ENCODE peak calls at places on chromosomes 11 and 22, in ten cellular contexts. Y, J, H, C, Q, T, W, S, N and G are unnamed samples.
A peak's percentile ranks its signal among the peaks of the same experiment; 100 is the strongest.

GRCh38 chr11:57318178-57318577 is 6.6 kb downstream of the TNKS1BP1 start:
- DNase-seq in C (no peak), N (no peak), T (no peak), W (no peak), H (peak; percentile 45), Q (no peak), Y (peak; percentile 62), S (no peak), J (no peak), G (no peak)

GRCh38 chr11:22244986-22245592 is 52.2 kb downstream of the ANO5 start:
- DNase-seq in T (peak; percentile 79), C (peak; percentile 37), Q (no peak), Y (peak; percentile 47), H (peak; percentile 10), W (peak; percentile 66), N (no peak), S (no peak), J (peak; percentile 5), G (peak; percentile 43)

GRCh38 chr11:18314794-18315523 is 7.0 kb downstream of the HPS5 start:
- DNase-seq in Y (peak; percentile 58), H (no peak), Q (no peak), S (no peak), N (no peak), C (no peak), W (peak; percentile 9), J (no peak), T (no peak), G (no peak)

GRCh38 chr11:9260182-9261146 is 4.7 kb downstream of the DENND5A start:
- DNase-seq in W (no peak), T (no peak), Q (no peak), Y (no peak), C (no peak), N (no peak), H (no peak), S (no peak), J (no peak), G (no peak)

GRCh38 chr22:41917906-41918791 is 3.3 kb upstream of the SHISA8 start:
- DNase-seq in J (peak; percentile 77), S (no peak), W (no peak), Y (peak; percentile 58), H (no peak), T (no peak), N (no peak), C (peak; percentile 61), Q (no peak), G (peak; percentile 77)

GRCh38 chr11:127789887-127790286 is 789.3 kb upstream of the KIRREL3 start:
- DNase-seq in Y (no peak), J (peak; percentile 25), W (peak; percentile 52), T (peak; percentile 54), N (no peak), H (no peak), C (no peak), S (no peak), Q (no peak), G (peak; percentile 57)

GRCh38 chr11:74949748-74950127 is 672 bp downstream of the SPCS2 start:
- DNase-seq in S (no peak), C (peak; percentile 9), Q (no peak), Y (peak; percentile 42), H (no peak), T (no peak), W (peak; percentile 4), J (no peak), N (no peak), G (no peak)

GRCh38 chr11:130212431-130212961 is 52.9 kb downstream of the ST14 start:
- DNase-seq in S (no peak), N (peak; percentile 14), Y (no peak), C (no peak), H (no peak), W (no peak), T (no peak), J (no peak), Q (peak; percentile 55), G (no peak)

GRCh38 chr22:23889620-23890019 is 4.6 kb upstream of the MIF start:
- DNase-seq in C (no peak), S (no peak), W (no peak), J (no peak), N (no peak), Y (no peak), H (no peak), T (no peak), Q (no peak), G (no peak)

GRCh38 chr22:46792061-46792796 is 29.8 kb downstream of the TBC1D22A start:
- DNase-seq in T (no peak), Q (no peak), W (no peak), H (no peak), J (no peak), C (no peak), Y (no peak), N (no peak), S (no peak), G (no peak)

GRCh38 chr22:44901301-44901700 is 108.5 kb downstream of the PHF21B start:
- DNase-seq in T (no peak), C (no peak), H (no peak), J (no peak), Q (no peak), N (no peak), W (peak; percentile 20), S (peak; percentile 3), Y (peak; percentile 16), G (no peak)

GRCh38 chr22:20660441-20661054 is 113.4 kb upstream of the SERPIND1 start:
- DNase-seq in H (no peak), Y (no peak), T (no peak), S (no peak), W (no peak), Q (no peak), C (no peak), N (no peak), J (no peak), G (no peak)

GRCh38 chr22:20657963-20658362 is 116.0 kb upstream of the SERPIND1 start:
- DNase-seq in S (no peak), H (no peak), T (no peak), N (no peak), W (no peak), Q (no peak), Y (no peak), J (no peak), C (no peak), G (no peak)

GRCh38 chr22:20659920-20660319 is 114.0 kb upstream of the SERPIND1 start:
- DNase-seq in N (no peak), S (no peak), Q (no peak), Y (no peak), H (no peak), T (no peak), J (no peak), C (no peak), W (no peak), G (no peak)

GRCh38 chr22:20658433-20659222 is 115.3 kb upstream of the SERPIND1 start:
- DNase-seq in Q (no peak), Y (no peak), H (no peak), N (no peak), T (no peak), C (no peak), S (no peak), W (no peak), J (no peak), G (no peak)

DNA sequence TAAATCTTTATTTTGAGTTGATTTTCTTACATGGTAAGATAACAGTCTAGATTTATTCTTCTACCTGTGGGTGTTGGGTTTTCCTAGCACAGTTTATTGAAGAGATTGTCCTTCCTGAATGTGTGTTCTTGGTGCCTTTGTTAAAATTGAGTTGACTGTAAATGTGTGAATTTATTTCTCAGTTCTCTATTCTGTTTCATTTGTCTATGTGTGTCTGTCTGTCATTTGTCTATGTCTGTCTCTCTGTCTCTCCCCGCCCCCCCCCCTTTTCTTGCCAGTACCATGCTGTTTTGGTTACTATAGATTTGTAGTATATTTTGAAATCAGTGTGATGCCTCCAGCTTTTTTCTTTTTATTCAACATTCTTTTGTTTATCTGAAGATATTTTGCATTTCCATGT is 114.7 kb upstream of the SERPIND1 start:
- DNase-seq in C (no peak), T (no peak), Y (no peak), N (no peak), Q (no peak), S (no peak), H (no peak), W (no peak), J (no peak), G (no peak)
- TF ChIP-seq CTCF in C (no peak), T (no peak), Y (no peak), N (no peak), Q (no peak), S (no peak), H (no peak), W (no peak), J (no peak), G (no peak)

DNA sequence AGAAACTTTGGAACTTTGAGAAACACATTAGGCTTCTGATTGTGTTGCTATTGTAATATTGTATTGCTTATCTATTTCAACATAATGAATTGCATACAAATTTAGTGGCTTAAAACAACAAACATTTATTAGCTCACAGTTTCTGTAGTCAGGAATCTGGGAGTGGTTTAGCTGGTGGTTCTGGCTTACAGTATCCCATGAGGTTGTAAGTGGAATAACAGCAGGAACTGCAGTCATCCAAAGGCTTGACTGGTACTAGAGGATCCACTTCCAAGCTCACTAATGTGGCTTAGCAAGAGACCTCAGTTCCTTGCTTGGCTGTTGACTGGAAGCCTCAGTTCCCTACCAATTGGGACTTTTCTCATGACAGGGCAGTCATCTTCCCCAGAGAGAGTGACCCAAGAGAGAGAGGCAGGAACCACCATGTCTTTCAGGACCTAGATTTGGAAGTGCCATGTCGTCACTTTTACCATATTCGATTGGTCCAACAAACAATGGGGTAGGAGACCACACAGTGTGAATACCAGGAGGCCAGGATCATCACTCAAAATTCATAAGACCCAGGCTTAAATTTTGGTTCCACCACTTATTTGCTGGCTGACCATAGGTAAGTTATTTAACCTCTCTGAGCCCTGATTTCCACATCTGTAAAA is 27.1 kb upstream of the RASSF10 start:
- DNase-seq in J (no peak), W (no peak), Y (peak; percentile 11), Q (no peak), S (peak; percentile 15), C (no peak), T (no peak), H (no peak), N (no peak), G (peak; percentile 27)
- TF ChIP-seq CTCF in J (no peak), W (peak; percentile 4), Y (peak; percentile 13), Q (no peak), S (peak; percentile 19), C (no peak), T (no peak), H (no peak), N (no peak), G (no peak)

GRCh38 chr11:59201376-59201775 is 11.4 kb downstream of the MPEG1 start:
- DNase-seq in H (no peak), T (no peak), S (no peak), W (no peak), N (no peak), Q (no peak), C (no peak), Y (no peak), J (no peak), G (peak; percentile 41)
- TF ChIP-seq CTCF in H (no peak), T (peak; percentile 44), S (peak; percentile 53), W (peak; percentile 23), N (no peak), Q (peak; percentile 15), C (peak; percentile 4), Y (no peak), J (peak; percentile 62), G (peak; percentile 14)

DNA sequence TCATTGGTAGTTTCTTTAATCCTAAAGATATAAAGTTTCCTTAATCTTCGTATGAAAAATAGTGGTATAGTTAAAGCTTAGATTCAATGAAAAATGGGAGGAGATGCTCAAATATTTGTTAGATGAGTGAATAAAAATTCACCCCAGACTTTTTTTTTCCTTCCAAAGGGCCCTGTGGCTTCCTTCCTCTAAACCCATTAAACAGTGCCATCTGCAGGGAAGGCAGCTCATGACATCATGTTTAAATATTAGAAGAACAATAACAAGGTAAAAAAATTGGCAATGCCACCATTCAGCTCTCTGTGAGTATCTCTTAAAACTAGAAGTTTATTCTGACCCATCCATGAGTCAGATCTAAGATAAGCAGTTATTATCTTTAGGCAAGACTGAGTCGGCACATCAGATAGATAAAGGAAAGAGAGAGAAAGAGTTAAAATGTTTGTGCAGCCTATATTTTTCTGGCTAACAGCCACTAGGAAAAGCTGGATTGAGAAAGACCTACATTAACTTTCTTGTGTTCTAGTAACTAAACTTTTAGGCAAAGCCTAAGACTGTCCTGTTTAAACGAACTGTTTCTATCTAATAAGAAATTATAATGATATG is 19.1 kb upstream of the OOSP1 start:
- DNase-seq in H (peak; percentile 32), T (peak; percentile 33), W (peak; percentile 39), S (peak; percentile 67), J (peak; percentile 59), Q (no peak), C (peak; percentile 38), N (no peak), Y (peak; percentile 45), G (peak; percentile 72)
- TF ChIP-seq CTCF in H (peak; percentile 46), T (peak; percentile 62), W (peak; percentile 46), S (peak; percentile 80), J (peak; percentile 59), Q (peak; percentile 37), C (peak; percentile 48), N (peak; percentile 43), Y (peak; percentile 38), G (peak; percentile 68)